ENCODE peak calls at places on chromosomes 3 and 15, in five cellular contexts. One of them, this sample, is unnamed. For H3K4me1, the result is how much of the 10 kb centered on the place peaks cover.

GRCh38 chr15:64156652-64157331 is 5.3 kb downstream of the SNX22 start:
- DNase-seq in HepG2: no peak
- DNase-seq in K562: no peak
- DNase-seq in A549: no peak
- DNase-seq in HCT116: no peak
- DNase-seq in this sample: no peak

GRCh38 chr15:70199124-70199482 is 101.4 kb upstream of the TLE3 start:
- DNase-seq in A549: no peak
- DNase-seq in HCT116: no peak
- DNase-seq in HepG2: no peak
- DNase-seq in K562: no peak
- DNase-seq in this sample: no peak

GRCh38 chr15:58383876-58384275 is 47.9 kb upstream of the LIPC start:
- DNase-seq in HCT116: no peak
- DNase-seq in A549: no peak
- DNase-seq in HepG2: no peak
- DNase-seq in K562: no peak
- DNase-seq in this sample: no peak

GRCh38 chr3:188584162-188584529 is 430.2 kb downstream of the LPP start:
- DNase-seq in A549: peak
- DNase-seq in K562: no peak
- DNase-seq in HCT116: no peak
- DNase-seq in HepG2: no peak
- DNase-seq in this sample: peak

GRCh38 chr3:107589454-107589853 is 66.7 kb downstream of the BBX start:
- DNase-seq in K562: no peak
- DNase-seq in A549: no peak
- DNase-seq in HCT116: no peak
- DNase-seq in HepG2: no peak
- DNase-seq in this sample: no peak

GRCh38 chr15:77023576-77024272 is 28.8 kb downstream of the PSTPIP1 start:
- DNase-seq in HepG2: no peak
- DNase-seq in K562: no peak
- DNase-seq in HCT116: no peak
- DNase-seq in A549: no peak
- DNase-seq in this sample: no peak

GRCh38 chr3:60979861-60980739 is 271.2 kb downstream of the FHIT start:
- DNase-seq in K562: no peak
- DNase-seq in HepG2: no peak
- DNase-seq in A549: no peak
- DNase-seq in HCT116: no peak
- DNase-seq in this sample: no peak

GRCh38 chr3:55828712-55829111 is 341.6 kb upstream of the WNT5A start:
- DNase-seq in A549: no peak
- DNase-seq in K562: no peak
- DNase-seq in HCT116: no peak
- DNase-seq in HepG2: no peak
- DNase-seq in this sample: no peak

GRCh38 chr15:93063292-93063671 is 25.7 kb downstream of the RGMA start:
- DNase-seq in K562: no peak
- DNase-seq in HCT116: no peak
- DNase-seq in HepG2: no peak
- DNase-seq in A549: no peak
- DNase-seq in this sample: no peak

GRCh38 chr3:49025793-49026520 is 3.2 kb downstream of the IMPDH2 start:
- DNase-seq in HepG2: no peak
- DNase-seq in A549: no peak
- DNase-seq in K562: no peak
- DNase-seq in HCT116: no peak
- DNase-seq in this sample: no peak

GRCh38 chr3:133474251-133474801 is 74.5 kb downstream of the BFSP2 start:
- DNase-seq in HepG2: no peak
- DNase-seq in A549: no peak
- DNase-seq in HCT116: no peak
- DNase-seq in K562: no peak
- DNase-seq in this sample: no peak

GRCh38 chr3:78101363-78101762 is 1061.5 kb downstream of the ROBO2 start:
- DNase-seq in K562: no peak
- DNase-seq in HepG2: no peak
- DNase-seq in HCT116: no peak
- DNase-seq in A549: no peak
- DNase-seq in this sample: no peak

GRCh38 chr15:89814112-89814742 is 425 bp downstream of the ANPEP start:
- DNase-seq in K562: no peak
- DNase-seq in HepG2: no peak
- DNase-seq in HCT116: no peak
- DNase-seq in A549: no peak
- DNase-seq in this sample: no peak

GRCh38 chr3:139868773-139869172 is 66.2 kb upstream of the CLSTN2 start:
- DNase-seq in HepG2: no peak
- DNase-seq in HCT116: no peak
- DNase-seq in A549: no peak
- DNase-seq in K562: no peak
- DNase-seq in this sample: no peak

GRCh38 chr3:179929091-179929529 is 107.6 kb downstream of the PEX5L start:
- DNase-seq in HepG2: peak
- DNase-seq in A549: peak
- DNase-seq in HCT116: peak
- DNase-seq in K562: peak
- DNase-seq in this sample: peak

GRCh38 chr3:126485131-126485530 is 9.4 kb upstream of the ZXDC start:
- DNase-seq in A549: no peak
- DNase-seq in HCT116: no peak
- DNase-seq in K562: no peak
- DNase-seq in HepG2: no peak
- DNase-seq in this sample: no peak

GRCh38 chr15:45638641-45639040 is 3.8 kb downstream of the SQOR start:
- DNase-seq in HepG2: no peak
- DNase-seq in K562: no peak
- DNase-seq in A549: no peak
- DNase-seq in HCT116: no peak
- DNase-seq in this sample: no peak

GRCh38 chr15:70501121-70501727 is 262.1 kb downstream of the UACA start:
- DNase-seq in HCT116: no peak
- DNase-seq in HepG2: no peak
- DNase-seq in A549: no peak
- DNase-seq in K562: no peak
- DNase-seq in this sample: no peak

GRCh38 chr15:47764666-47765065 is 47.4 kb downstream of the SEMA6D start:
- DNase-seq in K562: no peak
- DNase-seq in HCT116: no peak
- DNase-seq in HepG2: no peak
- DNase-seq in A549: no peak
- DNase-seq in this sample: no peak

GRCh38 chr15:47769166-47769565 is 51.9 kb downstream of the SEMA6D start:
- DNase-seq in HCT116: no peak
- DNase-seq in A549: no peak
- DNase-seq in HepG2: no peak
- DNase-seq in K562: no peak
- DNase-seq in this sample: no peak

GRCh38 chr15:47768730-47769129 is 51.4 kb downstream of the SEMA6D start:
- DNase-seq in HCT116: no peak
- DNase-seq in K562: no peak
- DNase-seq in HepG2: no peak
- DNase-seq in A549: no peak
- DNase-seq in this sample: no peak

GRCh38 chr15:47762621-47763020 is 45.3 kb downstream of the SEMA6D start:
- DNase-seq in HepG2: no peak
- DNase-seq in A549: no peak
- DNase-seq in K562: no peak
- DNase-seq in HCT116: no peak
- DNase-seq in this sample: no peak

GRCh38 chr15:47766406-47766805 is 49.1 kb downstream of the SEMA6D start:
- DNase-seq in A549: no peak
- DNase-seq in HCT116: no peak
- DNase-seq in HepG2: no peak
- DNase-seq in K562: no peak
- DNase-seq in this sample: no peak
- H3K4me1 ChIP-seq in A549: under half
- H3K4me1 ChIP-seq in HCT116: under half
- H3K4me1 ChIP-seq in HepG2: under half
- H3K4me1 ChIP-seq in K562: under half
- H3K4me1 ChIP-seq in this sample: under half

GRCh38 chr15:81075272-81075671 is 58.8 kb upstream of the CFAP161 start:
- DNase-seq in A549: no peak
- DNase-seq in HepG2: no peak
- DNase-seq in K562: no peak
- DNase-seq in HCT116: no peak
- DNase-seq in this sample: no peak
- TF ChIP-seq CTCF in A549: no peak
- TF ChIP-seq CTCF in HepG2: no peak
- TF ChIP-seq CTCF in K562: no peak
- TF ChIP-seq CTCF in HCT116: no peak
- TF ChIP-seq CTCF in this sample: no peak

GRCh38 chr15:39704684-39705083 is 78.0 kb downstream of the FSIP1 start:
- DNase-seq in A549: peak
- DNase-seq in HCT116: no peak
- DNase-seq in HepG2: no peak
- DNase-seq in K562: peak
- DNase-seq in this sample: no peak
- TF ChIP-seq MAX in A549: no peak
- TF ChIP-seq MAX in HCT116: no peak
- TF ChIP-seq MAX in HepG2: no peak
- TF ChIP-seq MAX in K562: no peak
- TF ChIP-seq MAX in this sample: no peak

GRCh38 chr3:9911863-9912262 is 5.0 kb upstream of the IL17RC start:
- DNase-seq in A549: no peak
- DNase-seq in HCT116: no peak
- DNase-seq in K562: no peak
- DNase-seq in HepG2: no peak
- DNase-seq in this sample: no peak
- H3K4me1 ChIP-seq in A549: under half
- H3K4me1 ChIP-seq in HCT116: under half
- H3K4me1 ChIP-seq in K562: under half
- H3K4me1 ChIP-seq in HepG2: under half
- H3K4me1 ChIP-seq in this sample: under half

DNA sequence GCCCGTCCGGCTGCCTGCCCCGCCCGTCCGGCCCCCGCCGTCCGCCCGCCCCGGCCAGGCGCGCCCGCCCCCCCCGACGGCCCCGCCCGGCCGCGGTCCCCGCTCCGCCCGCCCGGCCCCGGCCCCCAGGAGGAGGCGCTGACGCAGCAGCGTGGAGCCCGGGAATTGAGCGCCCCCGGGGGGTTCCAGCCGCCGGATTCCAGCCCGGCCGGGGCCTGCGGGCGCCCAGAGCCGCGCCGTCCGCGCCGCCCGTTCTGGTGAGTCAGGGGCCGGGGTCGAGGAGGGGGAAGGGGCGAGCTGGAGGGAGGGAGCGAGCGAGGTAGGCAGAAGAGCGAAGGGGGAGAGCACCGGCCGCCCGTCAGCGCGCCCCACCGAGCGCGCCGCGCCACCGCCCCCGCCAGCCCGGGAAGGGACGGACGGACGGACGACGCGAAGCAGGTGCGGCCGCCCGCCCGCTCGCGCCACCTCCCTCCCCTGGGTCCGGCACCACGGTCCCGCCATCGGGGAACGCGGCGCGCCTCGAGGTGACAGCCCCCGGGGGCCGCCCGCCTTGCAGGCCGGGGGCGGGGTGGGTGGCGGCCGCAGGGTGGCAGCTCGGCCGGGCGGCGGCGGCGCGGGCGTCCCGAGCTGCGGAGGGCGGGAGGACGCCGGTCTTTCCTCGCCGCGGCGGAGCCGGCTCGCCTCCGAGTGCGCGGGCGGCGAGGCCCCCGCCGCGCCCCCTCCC is 421 bp downstream of the BAHD1 start:
- DNase-seq in K562: peak
- DNase-seq in HCT116: no peak
- DNase-seq in A549: no peak
- DNase-seq in HepG2: no peak
- DNase-seq in this sample: peak
- TF ChIP-seq CTCF in K562: peak
- TF ChIP-seq CTCF in HCT116: no peak
- TF ChIP-seq CTCF in A549: no peak
- TF ChIP-seq CTCF in HepG2: no peak
- TF ChIP-seq CTCF in this sample: no peak

DNA sequence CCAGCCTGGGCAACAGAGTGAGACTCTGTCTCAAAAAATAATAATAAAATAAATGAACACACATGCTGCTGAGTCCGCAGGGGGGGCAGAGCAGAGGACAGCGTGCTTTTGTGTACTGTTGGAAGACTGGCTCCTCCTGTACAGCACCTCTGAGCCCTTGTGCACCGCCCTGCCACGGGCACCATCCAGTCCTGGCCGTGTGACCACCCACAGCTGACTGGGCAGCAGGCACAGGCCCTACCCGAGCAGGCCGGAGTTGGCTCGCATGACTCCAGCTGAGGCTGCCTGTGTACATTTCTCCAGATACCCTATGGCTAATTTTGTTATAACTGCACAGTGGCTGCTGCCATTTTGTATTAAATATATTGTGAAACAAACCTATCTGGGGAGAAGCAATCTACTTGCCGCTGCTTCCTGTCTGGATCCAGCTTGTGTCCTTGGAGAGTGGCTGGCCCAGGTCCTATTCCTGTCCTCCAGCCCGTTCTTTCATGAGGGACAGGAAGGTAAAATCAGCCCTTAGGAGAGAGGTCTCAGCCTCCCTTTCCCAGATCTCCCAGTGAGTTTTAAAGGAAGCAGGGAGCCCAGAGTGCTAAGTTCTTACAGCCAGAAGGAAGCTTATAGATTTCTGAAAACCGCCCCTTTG is 14.6 kb downstream of the IVD start:
- DNase-seq in HCT116: no peak
- DNase-seq in HepG2: no peak
- DNase-seq in K562: no peak
- DNase-seq in A549: no peak
- DNase-seq in this sample: no peak
- TF ChIP-seq MAX in HCT116: no peak
- TF ChIP-seq MAX in HepG2: no peak
- TF ChIP-seq MAX in K562: no peak
- TF ChIP-seq MAX in A549: no peak
- TF ChIP-seq MAX in this sample: no peak

GRCh38 chr15:55224892-55225291 is 28.2 kb upstream of the RSL24D1 start:
- DNase-seq in HCT116: no peak
- DNase-seq in A549: no peak
- DNase-seq in HepG2: no peak
- DNase-seq in K562: no peak
- DNase-seq in this sample: no peak

GRCh38 chr15:55226127-55226526 is 29.4 kb upstream of the RSL24D1 start:
- DNase-seq in HCT116: no peak
- DNase-seq in K562: no peak
- DNase-seq in HepG2: no peak
- DNase-seq in A549: no peak
- DNase-seq in this sample: no peak

GRCh38 chr15:55218068-55218467 is 21.3 kb upstream of the RSL24D1 start:
- DNase-seq in HCT116: no peak
- DNase-seq in A549: no peak
- DNase-seq in K562: no peak
- DNase-seq in HepG2: no peak
- DNase-seq in this sample: peak

GRCh38 chr15:55221090-55222011 is 24.6 kb upstream of the RSL24D1 start:
- DNase-seq in K562: no peak
- DNase-seq in HepG2: peak
- DNase-seq in A549: peak
- DNase-seq in HCT116: no peak
- DNase-seq in this sample: peak

GRCh38 chr15:55222588-55222987 is 25.8 kb upstream of the RSL24D1 start:
- DNase-seq in HCT116: no peak
- DNase-seq in A549: no peak
- DNase-seq in HepG2: no peak
- DNase-seq in K562: no peak
- DNase-seq in this sample: no peak
- H3K4me1 ChIP-seq in HCT116: under half
- H3K4me1 ChIP-seq in A549: under half
- H3K4me1 ChIP-seq in HepG2: under half
- H3K4me1 ChIP-seq in K562: under half
- H3K4me1 ChIP-seq in this sample: under half

This sample was measured in endothelial cell of umbilical vein.